ENCODE peak calls at places on chromosomes 1 and 21, in ten cellular contexts. V is A549, N is IMR-90, Z is adrenal gland, D is testis, L is body of pancreas, E is prostate gland, M is ovary, C is heart left ventricle, G is Peyer's patch. Y is an unnamed sample.

GRCh38 chr1:14494931-14495330 is 103.6 kb upstream of the KAZN start:
- DNase-seq in N (no peak), E (no peak), V (no peak), D (no peak), L (no peak), Z (no peak), C (no peak), M (no peak), G (no peak), Y (no peak)

GRCh38 chr1:70386121-70386520 is 24.9 kb upstream of the CTH start:
- DNase-seq in Z (no peak), G (no peak), D (no peak), N (no peak), C (no peak), V (no peak), E (no peak), M (no peak), L (no peak), Y (no peak)

GRCh38 chr1:7192453-7192852 is 407.2 kb downstream of the CAMTA1 start:
- DNase-seq in Z (no peak), G (no peak), L (no peak), V (no peak), D (no peak), N (no peak), C (no peak), E (no peak), M (no peak), Y (no peak)

GRCh38 chr1:16135501-16135900 is 20.4 kb downstream of the EPHA2 start:
- DNase-seq in M (no peak), V (no peak), G (no peak), C (no peak), N (no peak), L (no peak), Z (no peak), D (no peak), E (no peak), Y (no peak)

GRCh38 chr21:46060596-46061061 is 37.3 kb upstream of the COL6A2 start:
- DNase-seq in D (peak; percentile 73), C (peak; percentile 88), V (peak; percentile 48), M (peak; percentile 82), N (peak; percentile 100), Z (peak; percentile 62), E (no peak), L (peak; percentile 41), G (peak; percentile 47), Y (no peak)

GRCh38 chr1:174364996-174365760 is 82.6 kb upstream of the GPR52 start:
- DNase-seq in D (no peak), N (no peak), V (no peak), Z (no peak), C (no peak), M (no peak), G (no peak), L (no peak), E (no peak), Y (no peak)

GRCh38 chr1:15937706-15938168 is 38.2 kb downstream of the ZBTB17 start:
- DNase-seq in E (no peak), Z (no peak), G (no peak), D (no peak), N (peak; percentile 66), C (no peak), V (no peak), M (no peak), L (no peak), Y (no peak)

GRCh38 chr1:13702425-13703127 is 2.6 kb downstream of the PRDM2 start:
- DNase-seq in C (no peak), D (no peak), V (no peak), E (no peak), Z (no peak), G (no peak), L (no peak), M (no peak), N (no peak), Y (no peak)

GRCh38 chr21:36773111-36773510 is 74.2 kb downstream of the SIM2 start:
- DNase-seq in L (peak; percentile 98), D (peak; percentile 80), M (peak; percentile 81), C (peak; percentile 76), N (peak; percentile 89), V (peak; percentile 26), G (peak; percentile 82), Z (peak; percentile 94), E (peak; percentile 87), Y (no peak)

GRCh38 chr1:28776341-28776740 is 35.6 kb upstream of the OPRD1 start:
- DNase-seq in Z (no peak), C (no peak), N (no peak), D (no peak), L (no peak), M (no peak), V (no peak), E (no peak), G (no peak), Y (no peak)

GRCh38 chr1:28778021-28778420 is 33.9 kb upstream of the OPRD1 start:
- DNase-seq in N (no peak), M (no peak), Z (no peak), E (no peak), L (no peak), D (no peak), G (no peak), C (no peak), V (no peak), Y (no peak)

GRCh38 chr1:28782011-28782410 is 30.0 kb upstream of the OPRD1 start:
- DNase-seq in M (no peak), Z (no peak), C (no peak), D (no peak), V (no peak), G (no peak), L (no peak), E (no peak), N (no peak), Y (no peak)

GRCh38 chr1:28781305-28781704 is 30.7 kb upstream of the OPRD1 start:
- DNase-seq in D (no peak), G (no peak), V (no peak), C (no peak), M (no peak), N (no peak), Z (no peak), E (no peak), L (no peak), Y (no peak)

DNA sequence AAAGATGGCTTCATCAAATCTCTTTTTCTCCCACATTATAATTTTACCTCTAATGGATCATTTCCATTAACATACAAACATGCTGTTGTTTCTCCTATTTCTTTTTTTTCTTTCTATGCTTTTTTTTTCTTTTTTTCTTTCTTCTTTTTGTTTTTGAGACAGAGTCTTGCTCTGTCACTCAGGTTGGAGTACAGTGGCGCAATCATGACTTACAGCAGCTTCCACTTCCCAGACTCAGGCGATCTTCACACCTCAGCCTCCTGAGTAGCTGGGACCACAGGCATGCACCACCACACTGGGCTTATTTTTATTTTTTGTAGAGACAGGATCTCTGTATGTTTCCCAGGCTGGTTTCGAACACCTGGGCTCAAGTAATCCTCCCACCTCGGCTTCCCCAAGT is 32.2 kb upstream of the OPRD1 start:
- DNase-seq in N (no peak), D (no peak), M (no peak), E (no peak), G (no peak), Z (peak; percentile 13), V (no peak), L (no peak), C (no peak), Y (no peak)
- H3K27ac ChIP-seq in N (no peak overlapping the region), D (peak overlapping the region; percentile 41), M (no peak overlapping the region), E (no peak overlapping the region), G (no peak overlapping the region), Z (peak overlapping the region; percentile 49), V (no peak overlapping the region), L (no peak overlapping the region), C (no peak overlapping the region), Y (no peak overlapping the region)

GRCh38 chr1:40532062-40532389 is 589 bp downstream of the ZNF684 start:
- DNase-seq in C (no peak), D (no peak), N (no peak), E (no peak), G (no peak), V (no peak), M (no peak), Z (no peak), L (no peak), Y (no peak)

GRCh38 chr1:40530735-40531380 is 579 bp upstream of the ZNF684 start:
- DNase-seq in V (peak; percentile 28), E (no peak), M (no peak), D (no peak), G (no peak), Z (peak; percentile 13), L (no peak), N (peak; percentile 23), C (no peak), Y (no peak)

GRCh38 chr1:40534589-40534988 is 3.2 kb downstream of the ZNF684 start:
- DNase-seq in D (no peak), L (no peak), C (no peak), Z (no peak), N (no peak), E (no peak), M (no peak), G (no peak), V (no peak), Y (no peak)

GRCh38 chr1:40532844-40533424 is 1.5 kb downstream of the ZNF684 start:
- DNase-seq in G (no peak), E (no peak), L (no peak), Z (peak; percentile 8), N (peak; percentile 55), D (peak; percentile 26), V (peak; percentile 49), M (no peak), C (no peak), Y (no peak)

DNA sequence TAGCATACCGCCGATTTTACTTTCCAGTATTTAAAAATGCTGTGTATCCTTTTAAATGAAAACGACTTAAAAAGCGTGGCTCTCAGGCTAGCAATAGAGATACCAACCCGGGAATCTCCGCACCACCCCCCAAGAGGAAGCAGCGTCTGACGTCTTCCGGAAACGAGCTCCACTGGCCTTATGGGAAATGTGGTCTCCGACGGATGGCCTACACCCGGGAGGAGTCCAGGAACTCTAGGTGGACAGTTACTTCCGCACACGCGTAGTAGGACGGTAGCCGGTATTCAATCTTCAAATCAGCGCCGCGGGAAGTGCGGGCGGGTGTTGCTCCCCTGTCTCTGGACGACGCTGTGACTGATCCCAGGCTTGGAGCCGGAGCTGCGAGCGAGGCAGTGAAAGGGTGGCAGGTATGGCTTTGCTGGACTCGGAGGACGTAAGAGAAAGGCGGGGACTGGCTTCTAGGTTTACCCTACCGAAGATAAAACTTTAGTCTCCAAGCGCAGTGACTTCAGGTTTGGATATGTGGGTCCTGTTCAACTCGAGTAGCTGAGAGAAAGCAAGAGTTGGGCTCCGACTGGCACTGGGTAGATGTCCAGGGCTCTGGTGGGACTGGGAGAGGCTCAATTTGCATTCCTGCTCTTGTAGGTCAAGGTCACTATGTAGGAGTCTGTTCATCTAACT is at the start of gene ZNF684:
- DNase-seq in M (peak; percentile 79), L (peak; percentile 87), N (peak; percentile 95), D (peak; percentile 97), V (peak; percentile 94), E (peak; percentile 90), G (peak; percentile 88), C (peak; percentile 90), Z (peak; percentile 94), Y (peak; percentile 34)
- TF ChIP-seq POLR2A in M (peak; percentile 30), L (peak; percentile 66), N (peak; percentile 58), D (no peak), V (peak; percentile 58), E (no peak), G (peak; percentile 19), C (no peak), Z (peak; percentile 80), Y (peak; percentile 53)

GRCh38 chr1:37294096-37294495 is 180.3 kb upstream of the ZC3H12A start:
- DNase-seq in C (no peak), V (no peak), G (peak; percentile 0), Z (no peak), N (no peak), M (no peak), L (no peak), E (no peak), D (no peak), Y (no peak)
- H3K27ac ChIP-seq in C (no peak overlapping the region), V (no peak overlapping the region), G (no peak overlapping the region), Z (no peak overlapping the region), N (no peak overlapping the region), M (no peak overlapping the region), L (no peak overlapping the region), E (no peak overlapping the region), D (no peak overlapping the region), Y (no peak overlapping the region)

GRCh38 chr1:111738436-111739221 is 566 bp downstream of the INKA2 start:
- DNase-seq in Z (peak; percentile 51), N (peak; percentile 49), V (peak; percentile 67), C (peak; percentile 84), E (peak; percentile 74), L (peak; percentile 70), D (peak; percentile 81), M (peak; percentile 81), G (peak; percentile 68), Y (no peak)
- TF ChIP-seq POLR2A in Z (no peak), N (no peak), V (peak; percentile 26), C (no peak), E (peak; percentile 68), L (no peak), D (no peak), M (peak; percentile 27), G (no peak), Y (peak; percentile 62)